ENCODE peak calls at places on chromosomes 16 and 17, in ten cellular contexts. Q is vagina, R is sigmoid colon, S is HCT116, P is GM23338, O is spleen, C is stomach, U is transverse colon, V is Panc1, I is HL-60. N is an unnamed sample.
A peak's percentile ranks its signal among the peaks of the same experiment; 100 is the strongest.

GRCh38 chr16:28910046-28911031 is 14.7 kb downstream of the RABEP2 start:
- DNase-seq in Q (no peak), R (no peak), S (peak; percentile 44), P (no peak), O (no peak), C (no peak), U (peak; percentile 74), V (no peak), I (no peak), N (no peak)

GRCh38 chr17:40561871-40562611 is 3.2 kb downstream of the CCR7 start:
- DNase-seq in Q (no peak), R (no peak), S (no peak), P (no peak), O (peak; percentile 71), C (peak; percentile 19), U (no peak), V (no peak), I (no peak), N (no peak)

GRCh38 chr17:48101012-48101720 is at the start of gene CBX1:
- DNase-seq in Q (no peak), R (peak; percentile 96), S (peak; percentile 94), P (peak; percentile 97), O (peak; percentile 100), C (peak; percentile 94), U (peak; percentile 94), V (peak; percentile 72), I (peak; percentile 96), N (peak; percentile 75)

GRCh38 chr16:10926094-10926493 is 16.2 kb downstream of the DEXI start:
- DNase-seq in Q (no peak), R (no peak), S (no peak), P (no peak), O (no peak), C (no peak), U (no peak), V (no peak), I (no peak), N (no peak)

GRCh38 chr17:61782683-61783082 is 80.6 kb downstream of the BRIP1 start:
- DNase-seq in Q (no peak), R (no peak), S (no peak), P (no peak), O (no peak), C (no peak), U (no peak), V (no peak), I (no peak), N (no peak)

GRCh38 chr17:75927286-75927922 is 13.4 kb downstream of the FBF1 start:
- DNase-seq in Q (no peak), R (no peak), S (peak; percentile 46), P (peak; percentile 80), O (no peak), C (peak; percentile 54), U (peak; percentile 27), V (no peak), I (peak; percentile 43), N (no peak)

GRCh38 chr16:75506567-75506966 is 11.3 kb upstream of the CHST6 start:
- DNase-seq in Q (no peak), R (peak; percentile 75), S (peak; percentile 73), P (no peak), O (no peak), C (no peak), U (peak; percentile 55), V (no peak), I (peak; percentile 46), N (no peak)

GRCh38 chr17:76911299-76912007 is 43.2 kb downstream of the MGAT5B start:
- DNase-seq in Q (no peak), R (no peak), S (no peak), P (no peak), O (no peak), C (no peak), U (no peak), V (no peak), I (no peak), N (no peak)

GRCh38 chr16:17474572-17474971 is 3.8 kb upstream of the XYLT1 start:
- DNase-seq in Q (peak; percentile 16), R (no peak), S (no peak), P (no peak), O (peak; percentile 74), C (no peak), U (peak; percentile 20), V (no peak), I (no peak), N (no peak)

GRCh38 chr16:62516001-62516400 is 479.8 kb upstream of the CDH8 start:
- DNase-seq in Q (no peak), R (no peak), S (no peak), P (no peak), O (no peak), C (no peak), U (no peak), V (no peak), I (no peak), N (no peak)

GRCh38 chr17:45172232-45172540 is 10.5 kb downstream of the HEXIM2 start:
- DNase-seq in Q (no peak), R (no peak), S (no peak), P (no peak), O (no peak), C (no peak), U (no peak), V (no peak), I (no peak), N (no peak)

GRCh38 chr17:33977729-33978514 is 277.2 kb upstream of the CCL2 start:
- DNase-seq in Q (peak; percentile 82), R (no peak), S (no peak), P (no peak), O (no peak), C (no peak), U (no peak), V (no peak), I (no peak), N (no peak)

GRCh38 chr16:48959204-48959603 is 322.4 kb downstream of the CBLN1 start:
- DNase-seq in Q (no peak), R (no peak), S (no peak), P (no peak), O (peak; percentile 13), C (no peak), U (no peak), V (no peak), I (no peak), N (no peak)

GRCh38 chr17:58710948-58711552 is 18.6 kb downstream of the RAD51C start:
- DNase-seq in Q (no peak), R (no peak), S (peak; percentile 56), P (peak; percentile 90), O (no peak), C (peak; percentile 36), U (peak; percentile 10), V (peak; percentile 15), I (peak; percentile 41), N (peak; percentile 26)

GRCh38 chr16:64132190-64132589 is 989.7 kb downstream of the CDH11 start:
- DNase-seq in Q (no peak), R (no peak), S (no peak), P (no peak), O (no peak), C (no peak), U (no peak), V (no peak), I (no peak), N (no peak)

GRCh38 chr16:21263640-21264211 is 14.4 kb downstream of the CRYM start:
- DNase-seq in Q (no peak), R (no peak), S (no peak), P (no peak), O (no peak), C (no peak), U (peak; percentile 43), V (no peak), I (no peak), N (no peak)

GRCh38 chr16:2500937-2501750 is 12.6 kb upstream of the ATP6V0C start:
- DNase-seq in Q (no peak), R (peak; percentile 93), S (no peak), P (peak; percentile 91), O (peak; percentile 95), C (peak; percentile 83), U (peak; percentile 86), V (peak; percentile 42), I (peak; percentile 72), N (no peak)
- TF ChIP-seq POLR2AphosphoS5 in Q (peak; percentile 63), R (no peak), S (no peak), P (peak; percentile 23), O (peak; percentile 54), C (no peak), U (no peak), V (no peak), I (no peak), N (no peak)

GRCh38 chr16:88809068-88809675 is 2.6 kb downstream of the APRT start:
- DNase-seq in Q (no peak), R (no peak), S (no peak), P (no peak), O (no peak), C (no peak), U (no peak), V (no peak), I (no peak), N (no peak)
- TF ChIP-seq POLR2AphosphoS5 in Q (no peak), R (no peak), S (no peak), P (peak; percentile 63), O (no peak), C (no peak), U (no peak), V (peak; percentile 47), I (peak; percentile 60), N (peak; percentile 39)

DNA sequence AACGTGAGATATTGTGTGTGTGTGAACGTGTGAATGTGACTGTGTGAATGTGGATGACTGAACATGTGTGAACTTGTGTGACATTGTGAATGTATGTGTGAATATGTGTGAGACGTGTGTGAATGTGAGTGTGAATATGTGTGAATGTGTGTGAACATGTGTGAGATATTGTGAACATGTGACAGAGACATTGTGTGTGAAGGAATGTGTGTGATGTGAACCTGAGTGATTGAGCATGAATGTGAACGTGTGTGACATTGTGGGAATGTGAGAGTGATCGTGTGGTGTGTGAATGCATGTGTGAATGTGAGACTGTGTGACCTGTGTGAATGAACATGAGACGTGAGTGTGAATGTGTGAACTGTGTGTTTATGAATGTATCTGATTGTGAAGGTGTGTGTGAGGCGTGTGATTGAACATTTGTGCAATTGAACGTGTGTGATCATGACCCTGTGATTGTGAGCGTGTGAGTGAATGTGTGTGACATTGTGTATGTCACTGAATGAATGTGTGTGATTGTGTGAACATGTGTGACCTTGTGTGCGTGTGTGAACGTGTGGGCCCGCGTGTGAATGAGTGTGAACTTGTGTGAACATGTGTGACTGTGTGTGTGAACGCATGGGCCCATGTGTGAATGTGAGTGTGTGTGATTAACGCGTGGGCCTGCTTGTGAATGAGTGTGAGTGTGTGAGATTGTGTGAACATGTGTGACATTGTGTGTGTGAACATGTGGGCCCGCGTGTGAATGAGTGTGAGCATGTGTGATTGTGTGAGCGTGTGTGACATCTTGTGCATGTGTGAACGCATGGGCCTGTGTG is 23.2 kb upstream of the GSE1 start:
- DNase-seq in Q (no peak), R (no peak), S (no peak), P (no peak), O (no peak), C (no peak), U (no peak), V (no peak), I (no peak), N (no peak)
- TF ChIP-seq POLR2AphosphoS5 in Q (no peak), R (no peak), S (no peak), P (no peak), O (no peak), C (no peak), U (no peak), V (no peak), I (no peak), N (no peak)

DNA sequence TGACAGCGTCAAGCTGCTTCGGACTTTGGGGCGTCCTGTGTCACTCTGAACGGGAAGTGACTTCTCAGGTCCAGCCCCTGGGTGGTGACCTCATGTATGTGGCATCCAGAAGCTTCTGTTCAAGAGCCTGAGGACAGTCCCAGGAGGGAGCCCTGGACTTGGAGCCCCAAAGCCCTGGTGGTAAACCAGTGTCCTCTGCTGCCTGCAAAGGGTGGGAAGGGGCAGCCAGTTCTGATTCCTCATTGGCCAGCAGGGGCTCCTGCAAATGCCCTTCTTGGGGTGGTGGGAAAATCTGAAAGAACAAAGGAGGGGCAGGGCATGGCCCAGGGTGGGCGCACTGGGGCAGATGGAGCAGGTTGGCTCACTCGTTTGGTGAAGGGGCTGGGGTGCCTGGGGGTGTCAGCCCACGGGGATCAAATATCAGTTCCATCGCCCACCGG is 1.6 kb downstream of the OSGIN1 start:
- DNase-seq in Q (no peak), R (peak; percentile 82), S (peak; percentile 54), P (peak; percentile 48), O (peak; percentile 83), C (peak; percentile 56), U (peak; percentile 74), V (no peak), I (peak; percentile 25), N (no peak)
- TF ChIP-seq POLR2AphosphoS5 in Q (no peak), R (no peak), S (no peak), P (no peak), O (peak; percentile 38), C (no peak), U (no peak), V (no peak), I (no peak), N (no peak)

N was measured in SK-N-MC.